ENCODE peak calls at places on chromosomes 1 and 21, in ten cellular contexts. One of them, this sample, is unnamed.
A peak's percentile ranks its signal among the peaks of the same experiment; 100 is the strongest.

GRCh38 chr1:24969616-24970398 is 39.7 kb upstream of the RUNX3 start:
- DNase-seq in K562: no peak
- DNase-seq in spleen: peak; percentile 56
- DNase-seq in Panc1: no peak
- DNase-seq in transverse colon: no peak
- DNase-seq in sigmoid colon: no peak
- DNase-seq in stomach: no peak
- DNase-seq in H1: no peak
- DNase-seq in HL-60: no peak
- DNase-seq in suprapubic skin: no peak
- DNase-seq in this sample: no peak

GRCh38 chr1:205450448-205450847 is 5.4 kb downstream of the BLACAT1 start:
- DNase-seq in H1: no peak
- DNase-seq in transverse colon: no peak
- DNase-seq in stomach: no peak
- DNase-seq in K562: no peak
- DNase-seq in sigmoid colon: no peak
- DNase-seq in Panc1: no peak
- DNase-seq in suprapubic skin: no peak
- DNase-seq in spleen: no peak
- DNase-seq in HL-60: no peak
- DNase-seq in this sample: no peak

GRCh38 chr1:14826172-14826636 is 227.7 kb downstream of the KAZN start:
- DNase-seq in transverse colon: peak; percentile 23
- DNase-seq in sigmoid colon: peak; percentile 88
- DNase-seq in K562: no peak
- DNase-seq in spleen: no peak
- DNase-seq in suprapubic skin: peak; percentile 84
- DNase-seq in Panc1: no peak
- DNase-seq in H1: no peak
- DNase-seq in HL-60: no peak
- DNase-seq in stomach: no peak
- DNase-seq in this sample: peak; percentile 39

GRCh38 chr1:37255868-37256267 is 218.5 kb upstream of the ZC3H12A start:
- DNase-seq in sigmoid colon: no peak
- DNase-seq in transverse colon: no peak
- DNase-seq in Panc1: no peak
- DNase-seq in stomach: no peak
- DNase-seq in suprapubic skin: no peak
- DNase-seq in spleen: no peak
- DNase-seq in HL-60: no peak
- DNase-seq in H1: no peak
- DNase-seq in K562: no peak
- DNase-seq in this sample: no peak

GRCh38 chr1:209457618-209458017 is 125.9 kb upstream of the CAMK1G start:
- DNase-seq in spleen: no peak
- DNase-seq in stomach: no peak
- DNase-seq in HL-60: no peak
- DNase-seq in K562: no peak
- DNase-seq in suprapubic skin: no peak
- DNase-seq in Panc1: no peak
- DNase-seq in transverse colon: no peak
- DNase-seq in H1: no peak
- DNase-seq in sigmoid colon: no peak
- DNase-seq in this sample: no peak

GRCh38 chr1:65059930-65060538 is 88.0 kb upstream of the AK4 start:
- DNase-seq in transverse colon: no peak
- DNase-seq in Panc1: no peak
- DNase-seq in stomach: no peak
- DNase-seq in K562: peak; percentile 38
- DNase-seq in spleen: no peak
- DNase-seq in HL-60: no peak
- DNase-seq in H1: no peak
- DNase-seq in sigmoid colon: no peak
- DNase-seq in suprapubic skin: no peak
- DNase-seq in this sample: no peak

GRCh38 chr21:33688343-33688742 is 46.0 kb downstream of the ITSN1 start:
- DNase-seq in Panc1: no peak
- DNase-seq in transverse colon: no peak
- DNase-seq in K562: no peak
- DNase-seq in HL-60: no peak
- DNase-seq in H1: no peak
- DNase-seq in spleen: no peak
- DNase-seq in suprapubic skin: no peak
- DNase-seq in sigmoid colon: no peak
- DNase-seq in stomach: no peak
- DNase-seq in this sample: no peak

GRCh38 chr1:229022595-229023350 is 248.1 kb upstream of the RAB4A start:
- DNase-seq in suprapubic skin: no peak
- DNase-seq in K562: no peak
- DNase-seq in sigmoid colon: no peak
- DNase-seq in H1: no peak
- DNase-seq in transverse colon: no peak
- DNase-seq in spleen: no peak
- DNase-seq in HL-60: no peak
- DNase-seq in Panc1: no peak
- DNase-seq in stomach: no peak
- DNase-seq in this sample: no peak

GRCh38 chr1:225860107-225860506 is 22.1 kb downstream of the TMEM63A start:
- DNase-seq in H1: no peak
- DNase-seq in stomach: no peak
- DNase-seq in Panc1: no peak
- DNase-seq in sigmoid colon: no peak
- DNase-seq in HL-60: no peak
- DNase-seq in transverse colon: no peak
- DNase-seq in suprapubic skin: no peak
- DNase-seq in K562: no peak
- DNase-seq in spleen: no peak
- DNase-seq in this sample: no peak

GRCh38 chr1:27233677-27234053 is 767 bp upstream of the WDTC1 start:
- DNase-seq in spleen: no peak
- DNase-seq in HL-60: no peak
- DNase-seq in Panc1: no peak
- DNase-seq in suprapubic skin: peak; percentile 70
- DNase-seq in transverse colon: peak; percentile 8
- DNase-seq in sigmoid colon: no peak
- DNase-seq in K562: no peak
- DNase-seq in stomach: no peak
- DNase-seq in H1: no peak
- DNase-seq in this sample: no peak

GRCh38 chr1:30324251-30325084 is 398.9 kb downstream of the MATN1 start:
- DNase-seq in Panc1: no peak
- DNase-seq in suprapubic skin: no peak
- DNase-seq in sigmoid colon: no peak
- DNase-seq in spleen: no peak
- DNase-seq in stomach: peak; percentile 16
- DNase-seq in K562: no peak
- DNase-seq in H1: no peak
- DNase-seq in transverse colon: no peak
- DNase-seq in HL-60: no peak
- DNase-seq in this sample: no peak

GRCh38 chr1:24415910-24416665 is 486 bp downstream of the NIPAL3 start:
- DNase-seq in H1: no peak
- DNase-seq in spleen: peak; percentile 76
- DNase-seq in Panc1: no peak
- DNase-seq in stomach: no peak
- DNase-seq in K562: peak; percentile 30
- DNase-seq in sigmoid colon: no peak
- DNase-seq in HL-60: no peak
- DNase-seq in suprapubic skin: no peak
- DNase-seq in transverse colon: no peak
- DNase-seq in this sample: no peak

GRCh38 chr1:61864501-61864900 is 122.2 kb downstream of the PATJ start:
- DNase-seq in transverse colon: no peak
- DNase-seq in Panc1: no peak
- DNase-seq in H1: no peak
- DNase-seq in suprapubic skin: no peak
- DNase-seq in stomach: no peak
- DNase-seq in HL-60: no peak
- DNase-seq in spleen: no peak
- DNase-seq in sigmoid colon: no peak
- DNase-seq in K562: no peak
- DNase-seq in this sample: no peak

GRCh38 chr1:113380075-113380474 is 10.2 kb upstream of the MAGI3 start:
- DNase-seq in K562: no peak
- DNase-seq in stomach: no peak
- DNase-seq in HL-60: no peak
- DNase-seq in spleen: no peak
- DNase-seq in transverse colon: no peak
- DNase-seq in sigmoid colon: no peak
- DNase-seq in H1: no peak
- DNase-seq in suprapubic skin: no peak
- DNase-seq in Panc1: no peak
- DNase-seq in this sample: no peak

GRCh38 chr1:248807067-248807737 is 18.5 kb downstream of the SH3BP5L start:
- DNase-seq in K562: peak; percentile 70
- DNase-seq in H1: no peak
- DNase-seq in transverse colon: peak; percentile 74
- DNase-seq in stomach: peak; percentile 67
- DNase-seq in suprapubic skin: no peak
- DNase-seq in HL-60: peak; percentile 75
- DNase-seq in sigmoid colon: no peak
- DNase-seq in Panc1: peak; percentile 42
- DNase-seq in spleen: peak; percentile 91
- DNase-seq in this sample: no peak

DNA sequence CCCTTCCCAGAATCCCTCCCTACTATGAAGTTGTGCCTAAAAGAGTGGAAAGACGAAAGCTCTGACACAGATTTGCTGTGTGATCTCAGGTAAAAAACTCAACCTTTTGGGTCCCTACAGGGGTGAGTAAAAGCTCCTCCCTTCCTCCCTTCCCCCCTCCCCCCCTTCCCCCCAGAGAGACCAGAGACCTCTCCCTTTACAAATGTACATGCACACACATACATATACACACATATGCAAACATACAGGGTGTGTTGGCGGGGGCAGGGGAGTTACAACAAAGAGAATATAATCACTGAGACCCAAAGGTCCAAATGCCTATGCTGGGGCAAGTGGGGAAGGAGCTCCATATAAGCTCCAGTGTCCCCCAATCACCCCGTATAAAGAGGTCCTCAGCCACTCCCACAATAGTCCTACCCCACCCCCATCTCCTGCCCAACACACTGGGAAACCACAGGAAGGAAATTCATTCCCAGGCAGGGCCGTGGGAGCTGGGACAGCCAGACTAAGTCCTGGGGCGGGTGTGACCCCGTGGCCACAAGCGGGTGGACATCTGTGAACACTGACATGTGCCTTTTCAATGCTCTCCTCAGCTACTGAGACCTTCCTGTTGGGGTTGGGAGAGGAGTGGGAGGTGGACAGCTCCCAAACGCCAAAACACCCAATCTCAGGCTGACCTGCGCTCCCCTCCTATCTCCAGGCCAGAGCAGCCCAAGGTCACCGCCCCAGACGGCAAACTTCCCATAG is 2.0 kb downstream of the MEF2D start:
- DNase-seq in sigmoid colon: peak; percentile 79
- DNase-seq in suprapubic skin: peak; percentile 76
- DNase-seq in K562: no peak
- DNase-seq in H1: no peak
- DNase-seq in transverse colon: peak; percentile 55
- DNase-seq in Panc1: no peak
- DNase-seq in HL-60: peak; percentile 69
- DNase-seq in stomach: peak; percentile 54
- DNase-seq in spleen: peak; percentile 89
- DNase-seq in this sample: no peak
- TF ChIP-seq POLR2AphosphoS5 in sigmoid colon: peak; percentile 83
- TF ChIP-seq POLR2AphosphoS5 in suprapubic skin: no peak
- TF ChIP-seq POLR2AphosphoS5 in K562: no peak
- TF ChIP-seq POLR2AphosphoS5 in H1: no peak
- TF ChIP-seq POLR2AphosphoS5 in transverse colon: peak; percentile 72
- TF ChIP-seq POLR2AphosphoS5 in Panc1: no peak
- TF ChIP-seq POLR2AphosphoS5 in HL-60: no peak
- TF ChIP-seq POLR2AphosphoS5 in stomach: peak; percentile 82
- TF ChIP-seq POLR2AphosphoS5 in spleen: peak; percentile 88
- TF ChIP-seq POLR2AphosphoS5 in this sample: no peak

DNA sequence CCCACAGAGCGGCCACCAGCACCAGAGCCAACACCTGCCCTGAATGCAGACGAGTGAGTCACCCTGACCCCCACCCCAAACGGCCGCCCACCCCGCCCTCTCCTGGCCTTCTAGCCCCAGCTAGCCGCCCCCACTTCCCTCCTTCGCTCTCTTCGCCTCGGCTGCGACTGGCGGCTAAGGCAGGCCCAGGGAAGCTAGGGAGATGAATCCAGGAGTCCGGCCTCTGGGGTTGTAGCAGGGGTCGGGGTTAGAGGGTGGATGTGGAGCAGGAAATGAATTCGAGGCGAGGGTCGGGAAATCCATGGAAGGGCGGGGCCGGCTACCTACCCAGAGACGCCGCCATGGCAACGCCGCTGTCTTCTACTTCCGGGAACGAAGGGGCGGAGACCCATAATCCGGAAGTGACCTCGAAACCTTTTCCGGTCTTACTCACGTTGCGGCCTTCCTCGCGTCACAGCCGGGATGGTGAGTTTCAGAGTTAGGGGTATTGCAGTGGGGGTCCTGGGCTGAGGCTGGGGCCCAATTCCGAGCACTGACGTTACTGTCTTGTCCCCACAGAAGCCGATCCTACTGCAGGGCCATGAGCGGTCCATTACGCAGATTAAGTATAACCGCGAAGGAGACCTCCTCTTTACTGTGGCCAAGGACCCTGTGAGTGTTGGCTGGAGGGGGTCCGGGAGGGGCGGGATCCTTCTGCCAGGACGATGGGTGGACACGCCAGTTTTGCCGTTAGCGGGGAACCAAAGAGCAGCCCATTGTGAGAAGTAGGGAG is at the start of the genes EIF3I and TMEM234:
- DNase-seq in H1: no peak
- DNase-seq in suprapubic skin: peak; percentile 98
- DNase-seq in transverse colon: peak; percentile 95
- DNase-seq in Panc1: no peak
- DNase-seq in stomach: peak; percentile 93
- DNase-seq in sigmoid colon: peak; percentile 97
- DNase-seq in HL-60: peak; percentile 86
- DNase-seq in spleen: peak; percentile 97
- DNase-seq in K562: peak; percentile 96
- DNase-seq in this sample: peak; percentile 92
- TF ChIP-seq CTCF in H1: no peak
- TF ChIP-seq CTCF in suprapubic skin: no peak
- TF ChIP-seq CTCF in transverse colon: no peak
- TF ChIP-seq CTCF in Panc1: no peak
- TF ChIP-seq CTCF in stomach: no peak
- TF ChIP-seq CTCF in sigmoid colon: no peak
- TF ChIP-seq CTCF in HL-60: no peak
- TF ChIP-seq CTCF in spleen: no peak
- TF ChIP-seq CTCF in K562: no peak
- TF ChIP-seq CTCF in this sample: no peak

GRCh38 chr1:99656701-99657100 is 10.8 kb downstream of the PALMD start:
- DNase-seq in sigmoid colon: no peak
- DNase-seq in transverse colon: no peak
- DNase-seq in stomach: no peak
- DNase-seq in HL-60: no peak
- DNase-seq in Panc1: no peak
- DNase-seq in suprapubic skin: no peak
- DNase-seq in K562: no peak
- DNase-seq in spleen: no peak
- DNase-seq in H1: no peak
- DNase-seq in this sample: no peak
- H3K4me3 ChIP-seq in sigmoid colon: no peak overlapping the region
- H3K4me3 ChIP-seq in transverse colon: no peak overlapping the region
- H3K4me3 ChIP-seq in stomach: no peak overlapping the region
- H3K4me3 ChIP-seq in HL-60: no peak overlapping the region
- H3K4me3 ChIP-seq in Panc1: no peak overlapping the region
- H3K4me3 ChIP-seq in suprapubic skin: no peak overlapping the region
- H3K4me3 ChIP-seq in K562: no peak overlapping the region
- H3K4me3 ChIP-seq in spleen: no peak overlapping the region
- H3K4me3 ChIP-seq in H1: no peak overlapping the region
- H3K4me3 ChIP-seq in this sample: no peak overlapping the region

GRCh38 chr1:59429651-59430050 is 132.8 kb downstream of the FGGY start:
- DNase-seq in Panc1: no peak
- DNase-seq in transverse colon: no peak
- DNase-seq in K562: no peak
- DNase-seq in stomach: no peak
- DNase-seq in HL-60: no peak
- DNase-seq in sigmoid colon: no peak
- DNase-seq in suprapubic skin: no peak
- DNase-seq in spleen: no peak
- DNase-seq in H1: no peak
- DNase-seq in this sample: no peak
- TF ChIP-seq POLR2AphosphoS5 in Panc1: no peak
- TF ChIP-seq POLR2AphosphoS5 in transverse colon: no peak
- TF ChIP-seq POLR2AphosphoS5 in K562: no peak
- TF ChIP-seq POLR2AphosphoS5 in stomach: no peak
- TF ChIP-seq POLR2AphosphoS5 in HL-60: no peak
- TF ChIP-seq POLR2AphosphoS5 in sigmoid colon: no peak
- TF ChIP-seq POLR2AphosphoS5 in suprapubic skin: no peak
- TF ChIP-seq POLR2AphosphoS5 in spleen: no peak
- TF ChIP-seq POLR2AphosphoS5 in H1: no peak
- TF ChIP-seq POLR2AphosphoS5 in this sample: no peak

This sample was measured in breast epithelium.